ENCODE peak calls at places on chromosomes 4 and X, in six cellular contexts. L, G, V, B, W and R are unnamed samples.

GRCh38 chr4:33996075-33996718 is 2248.1 kb downstream of the ARAP2 start:
- DNase-seq in L (no peak), G (no peak), V (no peak), B (peak; percentile 16), W (no peak), R (no peak)

GRCh38 chr4:7581477-7581876 is 146.7 kb upstream of the PSAPL1 start:
- DNase-seq in L (peak; percentile 12), G (peak; percentile 27), V (no peak), B (peak; percentile 29), W (no peak), R (peak; percentile 3)

GRCh38 chr4:53005808-53006207 is 143.7 kb downstream of the RASL11B start:
- DNase-seq in L (no peak), G (no peak), V (peak; percentile 26), B (no peak), W (no peak), R (no peak)

GRCh38 chr4:118985170-118986000 is 96.7 kb downstream of the SYNPO2 start:
- DNase-seq in L (no peak), G (no peak), V (no peak), B (no peak), W (no peak), R (no peak)

GRCh38 chr4:38949416-38950051 is 81.9 kb downstream of the FAM114A1 start:
- DNase-seq in L (peak; percentile 32), G (peak; percentile 38), V (no peak), B (no peak), W (no peak), R (peak; percentile 20)

GRCh38 chr4:85964298-85964697 is 395.6 kb downstream of the MAPK10 start:
- DNase-seq in L (peak; percentile 6), G (no peak), V (no peak), B (no peak), W (no peak), R (no peak)

GRCh38 chrX:133444196-133444595 is 28.9 kb upstream of the GPC4 start:
- DNase-seq in L (peak; percentile 39), G (no peak), V (no peak), B (no peak), W (no peak), R (no peak)

GRCh38 chr4:182346675-182347375 is 103.6 kb downstream of the TENM3 start:
- DNase-seq in L (no peak), G (no peak), V (no peak), B (no peak), W (no peak), R (no peak)

GRCh38 chr4:108849611-108850406 is 87.0 kb upstream of the ETNPPL start:
- DNase-seq in L (peak; percentile 77), G (peak; percentile 98), V (no peak), B (peak; percentile 74), W (no peak), R (peak; percentile 62)

GRCh38 chrX:108072746-108073145 is 18.6 kb downstream of the PSMD10 start:
- DNase-seq in L (peak; percentile 17), G (no peak), V (no peak), B (no peak), W (no peak), R (no peak)

GRCh38 chr4:150582101-150582565 is at the start of gene MAB21L2:
- DNase-seq in L (peak; percentile 53), G (no peak), V (no peak), B (no peak), W (no peak), R (no peak)

GRCh38 chrX:128975716-128976115 is 547.6 kb downstream of the SMARCA1 start:
- DNase-seq in L (no peak), G (peak; percentile 8), V (no peak), B (no peak), W (no peak), R (peak; percentile 4)

GRCh38 chr4:7154351-7154981 is 37.9 kb upstream of the SORCS2 start:
- DNase-seq in L (no peak), G (no peak), V (peak; percentile 8), B (no peak), W (no peak), R (no peak)

GRCh38 chrX:103688949-103689348 is 2.5 kb upstream of the MORF4L2 start:
- DNase-seq in L (peak; percentile 60), G (peak; percentile 41), V (no peak), B (no peak), W (no peak), R (peak; percentile 15)

DNA sequence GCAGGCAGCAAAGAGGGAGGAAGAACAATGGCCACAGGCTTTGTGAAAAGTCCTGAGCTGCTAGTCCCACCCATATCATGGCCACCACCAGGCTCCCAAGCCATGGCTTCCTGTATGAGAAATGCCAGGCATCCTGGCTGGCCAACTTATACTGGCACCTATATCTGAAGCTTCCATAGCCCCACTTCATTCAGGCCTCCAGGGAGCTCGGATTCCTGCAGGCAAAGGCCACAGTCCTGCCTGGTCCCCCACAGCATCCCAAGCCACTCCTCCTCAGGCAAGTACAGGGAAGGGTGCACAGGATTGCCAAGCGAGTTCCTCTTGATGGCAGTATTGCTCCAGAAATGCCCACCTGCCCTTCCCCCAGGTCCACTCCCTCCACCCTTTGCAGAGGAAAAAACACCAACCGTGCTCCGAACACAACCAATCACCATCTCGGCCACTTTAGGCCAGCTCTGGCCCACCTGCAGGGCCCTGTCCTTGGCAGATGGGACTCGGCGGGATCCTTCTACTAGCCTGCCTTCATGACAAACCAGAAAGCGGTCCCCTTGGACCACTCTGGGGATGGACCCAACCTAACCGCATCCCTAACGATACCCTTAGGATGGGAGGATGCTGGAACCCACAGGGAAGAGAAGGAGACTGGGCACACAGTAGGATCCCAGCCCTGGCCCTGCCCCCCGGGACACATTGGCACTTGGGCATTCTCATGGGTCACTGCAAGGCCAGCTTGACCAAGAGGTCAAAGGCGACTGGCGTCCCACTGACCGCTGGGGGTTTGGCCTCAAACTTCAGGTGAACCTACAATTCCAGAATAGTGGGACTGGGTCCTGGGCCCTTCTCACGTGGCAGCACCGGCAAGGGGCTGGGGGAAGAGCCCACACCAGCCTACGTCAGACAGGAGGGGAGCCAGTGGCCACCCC is 220.4 kb upstream of the AGTR2 start:
- DNase-seq in L (no peak), G (no peak), V (no peak), B (no peak), W (no peak), R (no peak)
- TF ChIP-seq CTCF in L (no peak), G (peak; percentile 8), V (no peak), B (no peak), W (no peak), R (no peak)

GRCh38 chr4:137129471-137130244 is 402.6 kb downstream of the PCDH18 start:
- DNase-seq in L (peak; percentile 80), G (no peak), V (no peak), B (peak; percentile 49), W (no peak), R (no peak)

GRCh38 chr4:137124278-137124932 is 407.9 kb downstream of the PCDH18 start:
- DNase-seq in L (peak; percentile 85), G (peak; percentile 65), V (no peak), B (peak; percentile 74), W (no peak), R (peak; percentile 29)

GRCh38 chr4:137122876-137123275 is 409.4 kb downstream of the PCDH18 start:
- DNase-seq in L (no peak), G (no peak), V (no peak), B (no peak), W (no peak), R (no peak)

DNA sequence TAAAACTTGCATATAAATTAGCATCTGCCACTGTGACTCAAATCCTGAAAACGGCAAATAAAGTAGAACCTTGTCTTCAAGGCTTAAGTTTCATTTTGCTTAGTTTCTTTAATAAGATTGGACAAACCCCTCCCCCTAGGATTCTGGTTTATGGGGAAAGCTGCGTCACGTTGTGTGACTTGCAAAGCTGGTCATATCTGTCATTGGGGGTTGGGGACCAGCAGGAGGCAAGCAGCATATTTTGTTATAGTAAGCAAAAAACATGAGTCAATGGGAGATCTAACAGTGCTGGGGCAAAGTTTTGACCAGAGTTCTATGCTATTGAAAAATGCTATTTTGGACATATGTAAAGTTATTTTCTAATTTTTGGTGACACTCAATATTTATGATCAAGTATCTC is 407.3 kb downstream of the PCDH18 start:
- DNase-seq in L (peak; percentile 17), G (peak; percentile 49), V (peak; percentile 30), B (peak; percentile 38), W (no peak), R (no peak)
- H3K4me3 ChIP-seq in L (peak overlapping the region; percentile 55), G (peak overlapping the region; percentile 61), V (peak overlapping the region; percentile 55), B (peak overlapping the region; percentile 19), W (peak overlapping the region; percentile 28), R (no peak overlapping the region)

GRCh38 chr4:173171098-173171497 is 2.5 kb downstream of the GALNT7 start:
- DNase-seq in L (peak; percentile 50), G (no peak), V (no peak), B (no peak), W (no peak), R (no peak)
- TF ChIP-seq CTCF in L (peak; percentile 49), G (no peak), V (no peak), B (peak; percentile 30), W (no peak), R (no peak)

GRCh38 chr4:153488006-153488718 is 22.0 kb downstream of the TMEM131L start:
- DNase-seq in L (peak; percentile 28), G (no peak), V (peak; percentile 35), B (no peak), W (peak; percentile 50), R (peak; percentile 94)
- H3K4me3 ChIP-seq in L (no peak overlapping the region), G (no peak overlapping the region), V (peak overlapping the region; percentile 42), B (no peak overlapping the region), W (peak overlapping the region; percentile 38), R (peak overlapping the region; percentile 93)

GRCh38 chrX:106170318-106170717 is 2.2 kb downstream of the PWWP3B start:
- DNase-seq in L (peak; percentile 4), G (peak; percentile 36), V (no peak), B (no peak), W (no peak), R (peak; percentile 1)
- TF ChIP-seq CTCF in L (peak; percentile 37), G (peak; percentile 53), V (no peak), B (peak; percentile 12), W (peak; percentile 21), R (peak; percentile 31)

GRCh38 chr4:997375-998071 is 4.3 kb upstream of the SLC26A1 start:
- DNase-seq in L (no peak), G (no peak), V (no peak), B (no peak), W (no peak), R (no peak)
- H3K4me3 ChIP-seq in L (no peak overlapping the region), G (no peak overlapping the region), V (peak overlapping the region; percentile 35), B (no peak overlapping the region), W (peak overlapping the region; percentile 43), R (no peak overlapping the region)

DNA sequence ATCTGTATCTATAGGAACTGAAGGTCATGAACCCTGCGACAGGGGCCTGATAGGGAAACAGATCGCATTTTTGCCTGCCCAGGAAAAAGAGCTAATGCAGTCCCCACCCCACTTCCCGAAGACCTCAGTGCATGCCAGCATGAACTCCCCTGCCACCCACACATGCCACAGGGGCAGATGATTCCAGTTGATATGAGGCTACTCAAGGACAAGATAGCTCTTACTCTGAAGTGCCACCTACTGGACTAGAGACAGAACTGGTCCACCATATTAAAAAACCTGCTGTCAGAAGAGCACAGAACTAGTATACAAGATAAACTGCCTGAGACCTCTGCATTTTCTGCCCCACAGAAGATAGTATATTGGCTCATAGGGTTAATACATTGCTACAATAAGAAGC is 68.0 kb downstream of the YIPF7 start:
- DNase-seq in L (no peak), G (peak; percentile 14), V (no peak), B (no peak), W (no peak), R (peak; percentile 24)
- TF ChIP-seq CTCF in L (no peak), G (peak; percentile 31), V (no peak), B (no peak), W (no peak), R (peak; percentile 46)